ENCODE peak calls at places on chromosomes 7 and 10, in eight cellular contexts. W is glutamatergic neuron; J is neural crest cell; X is activated CD8-positive, alpha-beta T cell treated with anti-CD3 and anti-CD28 coated beads for 36 hours; R is MCF 10A; L is cardiac fibroblast; F is progenitor cell of endocrine pancreas; Z is heart right ventricle. K is an unnamed sample.

GRCh38 chr10:4069491-4069890 is 284.5 kb upstream of the KLF6 start:
- DNase-seq in W (no peak), J (no peak), X (no peak), R (no peak), L (peak), F (no peak), Z (no peak), K (no peak)

GRCh38 chr10:5291501-5292195 is 73.1 kb upstream of the UCN3 start:
- DNase-seq in W (no peak), J (no peak), X (peak), R (peak), L (peak), F (no peak), Z (peak), K (no peak)

GRCh38 chr7:103140061-103140460 is 8.8 kb downstream of the NAPEPLD start:
- DNase-seq in W (no peak), J (no peak), X (no peak), R (no peak), L (no peak), F (no peak), Z (no peak), K (no peak)

GRCh38 chr7:137343483-137343841 is at the start of gene PTN:
- DNase-seq in W (peak), J (peak), X (no peak), R (peak), L (peak), F (peak), Z (peak), K (peak)

GRCh38 chr7:2032876-2033407 is 199.8 kb downstream of the MAD1L1 start:
- DNase-seq in W (no peak), J (no peak), X (no peak), R (no peak), L (no peak), F (no peak), Z (no peak), K (no peak)

GRCh38 chr10:19077276-19077675 is 28.7 kb downstream of the MALRD1 start:
- DNase-seq in W (no peak), J (no peak), X (no peak), R (no peak), L (no peak), F (no peak), Z (no peak), K (no peak)

GRCh38 chr7:106369349-106369748 is 84.6 kb upstream of the NAMPT start:
- DNase-seq in W (no peak), J (no peak), X (peak), R (peak), L (peak), F (no peak), Z (no peak), K (no peak)

GRCh38 chr7:2729893-2730716 is 42.1 kb downstream of the AMZ1 start:
- DNase-seq in W (no peak), J (no peak), X (peak), R (no peak), L (no peak), F (no peak), Z (no peak), K (no peak)

GRCh38 chr7:23100697-23101096 is 4.9 kb upstream of the KLHL7 start:
- DNase-seq in W (no peak), J (no peak), X (no peak), R (no peak), L (no peak), F (no peak), Z (no peak), K (no peak)

GRCh38 chr7:151595702-151596340 is 76.1 kb upstream of the RHEB start:
- DNase-seq in W (no peak), J (no peak), X (no peak), R (peak), L (no peak), F (no peak), Z (no peak), K (no peak)

GRCh38 chr7:1368150-1368681 is 91.1 kb downstream of the MICALL2 start:
- DNase-seq in W (no peak), J (no peak), X (no peak), R (no peak), L (no peak), F (no peak), Z (no peak), K (no peak)

GRCh38 chr10:103763374-103764202 is 91.8 kb downstream of the SH3PXD2A start:
- DNase-seq in W (no peak), J (no peak), X (peak), R (no peak), L (no peak), F (no peak), Z (no peak), K (no peak)

GRCh38 chr7:79778786-79779382 is 325.4 kb upstream of the MAGI2 start:
- DNase-seq in W (no peak), J (no peak), X (no peak), R (peak), L (peak), F (no peak), Z (no peak), K (no peak)

GRCh38 chr7:134619627-134620331 is 26.9 kb upstream of the BPGM start:
- DNase-seq in W (no peak), J (no peak), X (no peak), R (peak), L (peak), F (no peak), Z (no peak), K (no peak)

GRCh38 chr7:88927-89921 is 103.1 kb upstream of the FAM20C start:
- DNase-seq in W (no peak), J (no peak), X (peak), R (peak), L (peak), F (no peak), Z (peak), K (no peak)

GRCh38 chr7:7157177-7157886 is 25.0 kb upstream of the C1GALT1 start:
- DNase-seq in W (no peak), J (no peak), X (peak), R (peak), L (peak), F (no peak), Z (no peak), K (no peak)

GRCh38 chr10:16987976-16988610 is 141.5 kb downstream of the CUBN start:
- DNase-seq in W (no peak), J (no peak), X (no peak), R (no peak), L (no peak), F (no peak), Z (no peak), K (no peak)

GRCh38 chr10:5442056-5442989 is 30.0 kb downstream of the NET1 start:
- DNase-seq in W (no peak), J (peak), X (peak), R (peak), L (peak), F (no peak), Z (peak), K (no peak)

GRCh38 chr10:79137404-79137803 is 68.6 kb downstream of the ZMIZ1 start:
- DNase-seq in W (no peak), J (no peak), X (peak), R (no peak), L (no peak), F (no peak), Z (no peak), K (no peak)

GRCh38 chr10:124600051-124600880 is 138.6 kb downstream of the LHPP start:
- DNase-seq in W (peak), J (no peak), X (no peak), R (no peak), L (no peak), F (no peak), Z (no peak), K (no peak)

GRCh38 chr7:43694399-43694748 is 34.9 kb downstream of the COA1 start:
- DNase-seq in W (no peak), J (no peak), X (no peak), R (peak), L (peak), F (no peak), Z (no peak), K (no peak)

GRCh38 chr7:108609643-108610042 is 40.0 kb downstream of the DNAJB9 start:
- DNase-seq in W (no peak), J (no peak), X (no peak), R (no peak), L (no peak), F (no peak), Z (no peak), K (no peak)

GRCh38 chr7:111409714-111410422 is 152.4 kb downstream of the IMMP2L start:
- DNase-seq in W (no peak), J (no peak), X (no peak), R (no peak), L (peak), F (no peak), Z (no peak), K (no peak)

GRCh38 chr10:96578633-96579032 is 8.2 kb downstream of the TM9SF3 start:
- DNase-seq in W (no peak), J (no peak), X (no peak), R (peak), L (no peak), F (no peak), Z (no peak), K (no peak)

GRCh38 chr7:73865738-73866445 is 4.9 kb downstream of the TMEM270 start:
- DNase-seq in W (peak), J (no peak), X (peak), R (peak), L (peak), F (no peak), Z (no peak), K (no peak)
- TF ChIP-seq CTCF in W (peak), J (peak), X (peak), R (peak), L (peak), F (peak), Z (peak), K (no peak)

GRCh38 chr10:81873932-81874816 is 820 bp upstream of the NRG3 start:
- DNase-seq in W (peak), J (peak), X (peak), R (no peak), L (peak), F (peak), Z (peak), K (peak)

GRCh38 chr10:81875680-81876252 is 772 bp downstream of the NRG3 start:
- DNase-seq in W (no peak), J (peak), X (no peak), R (no peak), L (no peak), F (peak), Z (no peak), K (no peak)

GRCh38 chr10:81873231-81873931 is 1.6 kb upstream of the NRG3 start:
- DNase-seq in W (no peak), J (no peak), X (no peak), R (no peak), L (no peak), F (no peak), Z (no peak), K (no peak)

GRCh38 chr10:81874878-81875679 is at the start of gene NRG3:
- DNase-seq in W (peak), J (peak), X (no peak), R (no peak), L (no peak), F (peak), Z (no peak), K (no peak)

GRCh38 chr10:81876253-81876731 is 1.3 kb downstream of the NRG3 start:
- DNase-seq in W (peak), J (peak), X (no peak), R (no peak), L (no peak), F (peak), Z (no peak), K (no peak)
- TF ChIP-seq CTCF in W (no peak), J (no peak), X (no peak), R (no peak), L (no peak), F (peak), Z (no peak), K (no peak)

GRCh38 chr10:31948021-31948420 is 19.4 kb upstream of the ARHGAP12 start:
- DNase-seq in W (no peak), J (no peak), X (no peak), R (no peak), L (no peak), F (no peak), Z (no peak), K (no peak)
- TF ChIP-seq CTCF in W (no peak), J (no peak), X (no peak), R (no peak), L (no peak), F (no peak), Z (no peak), K (no peak)

GRCh38 chr10:26555719-26556368 is 117.7 kb downstream of the APBB1IP start:
- DNase-seq in W (no peak), J (no peak), X (no peak), R (peak), L (peak), F (no peak), Z (peak), K (no peak)

GRCh38 chr10:26557641-26558014 is 119.5 kb downstream of the APBB1IP start:
- DNase-seq in W (no peak), J (no peak), X (no peak), R (peak), L (peak), F (no peak), Z (no peak), K (no peak)

GRCh38 chr10:26554246-26554645 is 116.1 kb downstream of the APBB1IP start:
- DNase-seq in W (no peak), J (no peak), X (no peak), R (no peak), L (no peak), F (no peak), Z (no peak), K (no peak)

GRCh38 chr10:26556756-26557640 is 118.9 kb downstream of the APBB1IP start:
- DNase-seq in W (no peak), J (peak), X (peak), R (peak), L (peak), F (peak), Z (no peak), K (peak)
- TF ChIP-seq CTCF in W (peak), J (peak), X (peak), R (peak), L (peak), F (peak), Z (peak), K (peak)

GRCh38 chr7:3977391-3977790 is 676.3 kb downstream of the SDK1 start:
- DNase-seq in W (no peak), J (no peak), X (no peak), R (no peak), L (no peak), F (no peak), Z (no peak), K (no peak)
- TF ChIP-seq CTCF in W (no peak), J (no peak), X (no peak), R (no peak), L (no peak), F (no peak), Z (no peak), K (no peak)